ENCODE peak calls at places on chromosomes 5 and 9, in four cellular contexts. D, Q, I and L are unnamed samples.

GRCh38 chr9:98171176-98171925 is 21.1 kb downstream of the CORO2A start:
- DNase-seq in D (peak; percentile 37), Q (no peak), I (no peak), L (no peak)

GRCh38 chr9:127741831-127742434 is 6.8 kb upstream of the TOR2A start:
- DNase-seq in D (peak; percentile 97), Q (peak; percentile 37), I (no peak), L (peak; percentile 92)

GRCh38 chr9:33446507-33447403 is 638 bp downstream of the AQP3 start:
- DNase-seq in D (no peak), Q (peak; percentile 37), I (peak; percentile 79), L (peak; percentile 76)

GRCh38 chr5:145925803-145926202 is 10.6 kb upstream of the SH3RF2 start:
- DNase-seq in D (no peak), Q (no peak), I (no peak), L (no peak)

GRCh38 chr5:55031492-55031891 is 7.4 kb downstream of the GZMK start:
- DNase-seq in D (no peak), Q (no peak), I (no peak), L (no peak)

GRCh38 chr5:7850533-7851239 is at the start of gene CFAP90:
- DNase-seq in D (peak; percentile 91), Q (peak; percentile 49), I (no peak), L (no peak)

GRCh38 chr5:79416499-79416898 is 97.4 kb downstream of the HOMER1 start:
- DNase-seq in D (no peak), Q (no peak), I (peak; percentile 39), L (no peak)

GRCh38 chr5:1228121-1228520 is 2.9 kb downstream of the SLC6A18 start:
- DNase-seq in D (no peak), Q (no peak), I (no peak), L (no peak)

GRCh38 chr5:82045526-82046267 is 73.9 kb downstream of the ATG10 start:
- DNase-seq in D (no peak), Q (no peak), I (no peak), L (no peak)

GRCh38 chr9:135253305-135254004 is 166.0 kb downstream of the OLFM1 start:
- DNase-seq in D (peak; percentile 56), Q (no peak), I (no peak), L (peak; percentile 13)

GRCh38 chr5:196350-196749 is 5.1 kb downstream of the LRRC14B start:
- DNase-seq in D (no peak), Q (no peak), I (no peak), L (no peak)

GRCh38 chr5:149397530-149397929 is 18.4 kb upstream of the IL17B start:
- DNase-seq in D (no peak), Q (no peak), I (no peak), L (no peak)

GRCh38 chr5:152942633-152943336 is 537.7 kb upstream of the NMUR2 start:
- DNase-seq in D (no peak), Q (no peak), I (no peak), L (no peak)
- TF ChIP-seq NR2C2 in D (no peak), Q (no peak), I (no peak), L (no peak)

DNA sequence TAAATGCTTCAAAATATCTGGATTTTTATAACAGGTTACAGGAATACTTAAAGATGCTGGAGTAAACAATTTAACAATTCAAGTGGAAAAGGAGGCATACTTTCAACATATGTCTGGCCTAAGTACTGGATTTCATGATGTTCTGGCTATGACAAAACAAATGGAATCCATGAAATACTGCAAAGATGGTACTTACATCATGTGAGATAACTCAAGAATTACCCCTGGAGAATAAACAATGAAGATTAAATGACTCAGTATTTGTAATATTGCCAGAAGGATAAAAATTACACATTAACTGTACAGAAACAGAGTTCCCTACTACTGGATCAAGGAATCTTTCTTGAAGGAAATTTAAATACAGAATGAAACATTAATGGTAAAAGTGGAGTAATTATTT is 35.6 kb downstream of the SLC30A5 start:
- DNase-seq in D (no peak), Q (no peak), I (no peak), L (no peak)
- TF ChIP-seq NR2C2 in D (no peak), Q (no peak), I (no peak), L (no peak)

GRCh38 chr9:23309800-23310199 is 516.2 kb downstream of the ELAVL2 start:
- DNase-seq in D (no peak), Q (no peak), I (no peak), L (no peak)
- TF ChIP-seq NR2C2 in D (no peak), Q (no peak), I (no peak), L (no peak)

DNA sequence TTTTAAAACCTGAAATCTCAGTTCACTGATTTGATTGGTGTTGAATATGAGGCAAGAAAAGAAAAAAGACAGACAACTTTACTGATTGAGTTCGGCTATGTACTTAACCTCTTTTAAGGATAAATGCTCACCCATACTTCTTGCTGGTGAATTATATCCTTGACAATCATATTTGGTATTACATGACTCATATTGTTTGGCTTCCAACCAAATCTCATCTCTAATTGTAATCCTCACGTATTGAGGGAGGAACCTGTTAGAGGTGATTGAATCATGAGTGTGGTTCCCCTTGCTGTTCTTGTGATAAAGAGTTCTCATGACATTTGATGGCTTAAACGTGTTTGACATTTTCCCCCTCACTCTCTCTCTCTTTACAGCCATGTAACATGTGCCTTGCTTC is 255.6 kb upstream of the IZUMO3 start:
- DNase-seq in D (no peak), Q (no peak), I (no peak), L (no peak)
- TF ChIP-seq NR2C2 in D (no peak), Q (no peak), I (no peak), L (no peak)

DNA sequence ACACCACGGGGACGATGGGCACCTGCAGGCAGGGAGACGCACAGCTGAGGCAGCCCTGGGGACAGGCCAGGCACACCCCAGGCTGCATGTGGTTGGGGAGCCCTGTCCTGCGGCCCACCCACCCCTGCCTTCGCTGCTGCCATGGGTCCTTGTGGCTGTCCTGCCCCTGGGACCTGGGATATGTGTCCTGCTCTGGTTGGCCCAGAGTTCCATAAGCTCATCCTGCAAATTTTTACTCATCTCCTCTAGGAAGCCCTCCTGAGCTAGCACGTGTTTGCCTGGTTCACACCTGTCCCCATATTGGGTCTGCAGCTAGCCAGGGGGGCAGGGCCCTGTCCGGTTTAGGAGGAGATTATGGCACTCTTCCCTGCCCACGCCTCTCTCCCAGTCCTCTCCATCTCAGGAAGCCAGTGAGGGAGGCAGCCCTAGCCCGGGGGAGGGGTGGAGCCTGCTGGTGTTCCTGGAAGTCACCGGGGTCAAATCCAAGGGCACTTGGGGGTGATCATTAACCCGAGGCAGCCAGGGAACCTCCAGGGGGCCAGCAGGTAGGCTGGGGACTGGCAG is 12.2 kb downstream of the EGFL7 start:
- DNase-seq in D (peak; percentile 46), Q (peak; percentile 82), I (no peak), L (peak; percentile 75)
- TF ChIP-seq NR2C2 in D (no peak), Q (peak; percentile 73), I (no peak), L (no peak)

GRCh38 chr5:60086583-60086982 is 193.1 kb upstream of the PDE4D start:
- DNase-seq in D (no peak), Q (no peak), I (no peak), L (no peak)
- TF ChIP-seq NR2C2 in D (no peak), Q (no peak), I (no peak), L (no peak)